ENCODE peak calls at places on chromosomes 7 and 10, in nine cellular contexts. B, X, Z, M, Y, D, H, V and Q are unnamed samples.

GRCh38 chr7:45976485-45976856 is 55.4 kb upstream of the IGFBP3 start:
- DNase-seq in B (peak; percentile 84), X (peak; percentile 17), Z (no peak), M (no peak), Y (no peak), D (no peak), H (no peak), V (no peak), Q (no peak)

GRCh38 chr7:131546126-131546525 is 10.3 kb downstream of the PODXL start:
- DNase-seq in B (no peak), X (peak; percentile 49), Z (no peak), M (peak; percentile 88), Y (no peak), D (no peak), H (no peak), V (no peak), Q (no peak)

GRCh38 chr7:46146454-46147255 is 225.6 kb upstream of the IGFBP3 start:
- DNase-seq in B (no peak), X (no peak), Z (peak; percentile 96), M (peak; percentile 44), Y (no peak), D (no peak), H (peak; percentile 70), V (no peak), Q (no peak)

GRCh38 chr7:132386249-132386681 is 190.0 kb downstream of the PLXNA4 start:
- DNase-seq in B (no peak), X (peak; percentile 43), Z (no peak), M (no peak), Y (no peak), D (peak; percentile 38), H (peak; percentile 84), V (no peak), Q (no peak)

GRCh38 chr7:121032645-121033460 is 44.3 kb downstream of the CPED1 start:
- DNase-seq in B (no peak), X (no peak), Z (peak; percentile 37), M (no peak), Y (no peak), D (no peak), H (no peak), V (no peak), Q (no peak)

GRCh38 chr10:7738536-7739407 is 35.7 kb downstream of the ITIH2 start:
- DNase-seq in B (no peak), X (no peak), Z (no peak), M (no peak), Y (no peak), D (no peak), H (no peak), V (no peak), Q (no peak)

GRCh38 chr10:74928742-74929191 is 102.4 kb downstream of the KAT6B start:
- DNase-seq in B (no peak), X (no peak), Z (peak; percentile 62), M (no peak), Y (no peak), D (no peak), H (no peak), V (no peak), Q (no peak)

GRCh38 chr7:106717254-106717996 is 56.5 kb upstream of the CCDC71L start:
- DNase-seq in B (no peak), X (no peak), Z (no peak), M (no peak), Y (no peak), D (no peak), H (no peak), V (no peak), Q (no peak)

GRCh38 chr10:13528138-13528874 is 508 bp downstream of the BEND7 start:
- DNase-seq in B (no peak), X (no peak), Z (peak; percentile 59), M (peak; percentile 52), Y (no peak), D (no peak), H (no peak), V (peak; percentile 32), Q (no peak)

GRCh38 chr7:123929107-123929506 is 4.1 kb downstream of the SPAM1 start:
- DNase-seq in B (no peak), X (no peak), Z (no peak), M (peak; percentile 92), Y (no peak), D (no peak), H (no peak), V (peak; percentile 89), Q (no peak)

GRCh38 chr10:127619550-127619949 is 70.4 kb downstream of the NPS start:
- DNase-seq in B (no peak), X (no peak), Z (no peak), M (no peak), Y (no peak), D (no peak), H (no peak), V (no peak), Q (no peak)

GRCh38 chr7:5393328-5393727 is 30.3 kb downstream of the TNRC18 start:
- DNase-seq in B (no peak), X (no peak), Z (no peak), M (no peak), Y (no peak), D (no peak), H (no peak), V (no peak), Q (no peak)

GRCh38 chr10:89262331-89263020 is 10.9 kb upstream of the LIPA start:
- DNase-seq in B (no peak), X (no peak), Z (peak; percentile 64), M (no peak), Y (no peak), D (no peak), H (no peak), V (peak; percentile 85), Q (no peak)

GRCh38 chr7:37920305-37920618 is 178 bp upstream of the EPDR1 start:
- DNase-seq in B (no peak), X (no peak), Z (no peak), M (no peak), Y (no peak), D (no peak), H (no peak), V (no peak), Q (no peak)

GRCh38 chr7:96495751-96496216 is 173.9 kb upstream of the SLC25A13 start:
- DNase-seq in B (no peak), X (no peak), Z (no peak), M (no peak), Y (no peak), D (no peak), H (no peak), V (no peak), Q (no peak)

GRCh38 chr10:114405011-114405350 is 679 bp upstream of the AFAP1L2 start:
- DNase-seq in B (no peak), X (no peak), Z (no peak), M (peak; percentile 59), Y (no peak), D (no peak), H (no peak), V (no peak), Q (no peak)

GRCh38 chr7:150814328-150815001 is 13.9 kb downstream of the TMEM176A start:
- DNase-seq in B (no peak), X (no peak), Z (no peak), M (peak; percentile 79), Y (no peak), D (no peak), H (no peak), V (no peak), Q (no peak)

GRCh38 chr10:59830601-59831259 is 75.6 kb downstream of the CCDC6 start:
- DNase-seq in B (no peak), X (peak; percentile 36), Z (peak; percentile 70), M (peak; percentile 67), Y (peak; percentile 27), D (peak; percentile 44), H (no peak), V (peak; percentile 80), Q (peak; percentile 34)

GRCh38 chr10:59829024-59829423 is 75.8 kb upstream of the MRLN start:
- DNase-seq in B (no peak), X (no peak), Z (no peak), M (no peak), Y (no peak), D (no peak), H (no peak), V (no peak), Q (no peak)

GRCh38 chr10:59829601-59830000 is 76.3 kb upstream of the MRLN start:
- DNase-seq in B (no peak), X (no peak), Z (no peak), M (no peak), Y (no peak), D (no peak), H (no peak), V (no peak), Q (no peak)

GRCh38 chr10:59833810-59834209 is 72.5 kb downstream of the CCDC6 start:
- DNase-seq in B (no peak), X (no peak), Z (no peak), M (peak; percentile 33), Y (no peak), D (no peak), H (no peak), V (no peak), Q (no peak)

GRCh38 chr10:59831658-59832503 is 74.5 kb downstream of the CCDC6 start:
- DNase-seq in B (no peak), X (no peak), Z (no peak), M (peak; percentile 86), Y (no peak), D (no peak), H (no peak), V (no peak), Q (no peak)
- H3K36me3 ChIP-seq in B (peaks cover 22% of the 10 kb centered on the region), X (peaks cover 4% of the 10 kb centered on the region), Z (peaks cover 6% of the 10 kb centered on the region), M (no peaks in the 10 kb centered on the region), Y (peaks cover 34% of the 10 kb centered on the region), D (peaks cover 16% of the 10 kb centered on the region), H (no peaks in the 10 kb centered on the region), V (no peaks in the 10 kb centered on the region), Q (peaks cover 18% of the 10 kb centered on the region)

GRCh38 chr10:109892087-109892486 is 31.2 kb downstream of the XPNPEP1 start:
- DNase-seq in B (no peak), X (no peak), Z (no peak), M (no peak), Y (no peak), D (no peak), H (no peak), V (no peak), Q (no peak)
- H3K4me1 ChIP-seq in B (peaks cover 58% of the 10 kb centered on the region), X (peaks cover 42% of the 10 kb centered on the region), Z (peaks cover 63% of the 10 kb centered on the region), M (peaks cover 14% of the 10 kb centered on the region), Y (no peaks in the 10 kb centered on the region), D (peaks cover 75% of the 10 kb centered on the region), H (peaks cover 6% of the 10 kb centered on the region), V (peaks cover 5% of the 10 kb centered on the region), Q (no peaks in the 10 kb centered on the region)

DNA sequence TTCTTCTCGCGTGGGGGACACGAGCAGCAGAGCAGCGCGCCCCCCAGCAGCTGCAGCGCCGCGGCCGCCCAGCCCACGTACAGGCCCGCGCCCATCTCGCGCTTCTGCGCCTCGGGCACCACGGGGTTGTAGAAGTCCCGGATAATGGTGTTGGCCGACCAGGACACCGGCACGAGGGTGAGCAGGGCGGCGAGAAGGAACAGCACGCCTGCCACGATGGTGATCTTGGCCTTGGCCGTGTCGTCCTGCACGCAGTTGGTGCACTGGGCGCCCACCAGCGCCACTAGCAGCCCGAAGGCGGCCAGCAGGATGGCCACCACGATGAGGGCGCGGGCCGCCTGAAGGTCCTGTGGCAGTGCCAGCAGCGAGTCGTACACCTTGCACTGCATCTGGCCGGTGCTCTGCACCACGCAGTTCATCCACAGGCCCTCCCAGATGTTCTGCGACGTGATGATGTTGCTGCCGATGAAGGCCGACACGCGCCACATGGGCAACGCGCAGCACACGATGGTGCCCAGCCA is 529 bp downstream of the CLDN3 start:
- DNase-seq in B (no peak), X (no peak), Z (no peak), M (no peak), Y (no peak), D (no peak), H (no peak), V (no peak), Q (no peak)
- H3K27me3 ChIP-seq in B (peaks cover 24% of the 10 kb centered on the region), X (peaks cover 10% of the 10 kb centered on the region), Z (peaks cover 18% of the 10 kb centered on the region), M (peaks cover 6% of the 10 kb centered on the region), Y (no peaks in the 10 kb centered on the region), D (peaks cover 13% of the 10 kb centered on the region), H (no peaks in the 10 kb centered on the region), V (no peaks in the 10 kb centered on the region), Q (peaks cover 6% of the 10 kb centered on the region)

GRCh38 chr7:102436123-102436522 is 2.7 kb downstream of the ORAI2 start:
- DNase-seq in B (no peak), X (no peak), Z (no peak), M (no peak), Y (no peak), D (no peak), H (no peak), V (no peak), Q (no peak)
- H3K36me3 ChIP-seq in B (peaks cover 8% of the 10 kb centered on the region), X (no peaks in the 10 kb centered on the region), Z (no peaks in the 10 kb centered on the region), M (no peaks in the 10 kb centered on the region), Y (no peaks in the 10 kb centered on the region), D (no peaks in the 10 kb centered on the region), H (no peaks in the 10 kb centered on the region), V (no peaks in the 10 kb centered on the region), Q (peaks cover 8% of the 10 kb centered on the region)